ENCODE peak calls at places on chromosomes 1 and 21, in six cellular contexts. X, T, H, E, D and C are unnamed samples.

GRCh38 chr21:27813750-27814149 is 846.9 kb upstream of the ADAMTS5 start:
- ATAC-seq in X (peak), T (no peak), H (no peak), E (no peak), D (no peak), C (no peak)

GRCh38 chr1:29202053-29202452 is 20.4 kb upstream of the SRSF4 start:
- ATAC-seq in X (peak), T (no peak), H (no peak), E (no peak), D (no peak), C (no peak)

GRCh38 chr1:49102752-49103151 is 326.1 kb upstream of the BEND5 start:
- ATAC-seq in X (no peak), T (no peak), H (peak), E (no peak), D (no peak), C (no peak)

GRCh38 chr1:217342105-217342504 is 288.8 kb downstream of the GPATCH2 start:
- ATAC-seq in X (no peak), T (no peak), H (no peak), E (no peak), D (no peak), C (no peak)

GRCh38 chr1:150579955-150580642 is 689 bp upstream of the MCL1 start:
- ATAC-seq in X (no peak), T (no peak), H (no peak), E (no peak), D (peak), C (no peak)

GRCh38 chr21:21148009-21148408 is 149.8 kb downstream of the NCAM2 start:
- ATAC-seq in X (no peak), T (no peak), H (no peak), E (no peak), D (no peak), C (no peak)

GRCh38 chr1:844472-845026 is 79.2 kb upstream of the SAMD11 start:
- ATAC-seq in X (peak), T (no peak), H (no peak), E (no peak), D (no peak), C (no peak)

GRCh38 chr1:15674760-15675159 is 9.4 kb upstream of the PLEKHM2 start:
- ATAC-seq in X (peak), T (no peak), H (no peak), E (no peak), D (no peak), C (no peak)

GRCh38 chr1:202588644-202589189 is 121.5 kb downstream of the SYT2 start:
- ATAC-seq in X (no peak), T (peak), H (peak), E (peak), D (no peak), C (peak)

GRCh38 chr1:40711465-40712404 is 20.2 kb downstream of the NFYC start:
- ATAC-seq in X (no peak), T (no peak), H (peak), E (no peak), D (no peak), C (no peak)

GRCh38 chr1:9322845-9323244 is 30.2 kb downstream of the SPSB1 start:
- ATAC-seq in X (peak), T (peak), H (no peak), E (no peak), D (no peak), C (no peak)

GRCh38 chr1:28298438-28298837 is 30.4 kb upstream of the MED18 start:
- ATAC-seq in X (no peak), T (no peak), H (no peak), E (no peak), D (no peak), C (no peak)

GRCh38 chr1:151516031-151516511 is 4.9 kb downstream of the CGN start:
- ATAC-seq in X (no peak), T (no peak), H (no peak), E (no peak), D (no peak), C (peak)

GRCh38 chr1:53025034-53025777 is 36.8 kb upstream of the PODN start:
- ATAC-seq in X (peak), T (peak), H (no peak), E (no peak), D (no peak), C (peak)

GRCh38 chr1:42993631-42994121 is 35.0 kb upstream of the SLC2A1 start:
- ATAC-seq in X (peak), T (no peak), H (no peak), E (no peak), D (no peak), C (no peak)

GRCh38 chr1:14678011-14678638 is 79.6 kb downstream of the KAZN start:
- ATAC-seq in X (no peak), T (no peak), H (no peak), E (no peak), D (no peak), C (no peak)

GRCh38 chr1:19892628-19893168 is 10.5 kb downstream of the OTUD3 start:
- ATAC-seq in X (no peak), T (no peak), H (no peak), E (no peak), D (no peak), C (no peak)

GRCh38 chr21:34037446-34037845 is 35.9 kb upstream of the MRPS6 start:
- ATAC-seq in X (no peak), T (no peak), H (peak), E (no peak), D (no peak), C (no peak)

GRCh38 chr1:165686971-165687433 is 11.4 kb downstream of the ALDH9A1 start:
- ATAC-seq in X (no peak), T (no peak), H (no peak), E (no peak), D (peak), C (no peak)

GRCh38 chr1:17359031-17359430 is 13.0 kb upstream of the PADI6 start:
- ATAC-seq in X (no peak), T (no peak), H (no peak), E (no peak), D (no peak), C (no peak)

GRCh38 chr1:18941221-18942141 is 15.0 kb downstream of the IFFO2 start:
- ATAC-seq in X (peak), T (peak), H (peak), E (no peak), D (no peak), C (no peak)

GRCh38 chr1:221161571-221162041 is 282.4 kb downstream of the HLX start:
- ATAC-seq in X (peak), T (no peak), H (no peak), E (no peak), D (no peak), C (peak)